ENCODE peak calls at places on chromosomes 12 and 14, in eight cellular contexts. I, Z, F, E, K, U, D and T are unnamed samples.

GRCh38 chr12:93784339-93785086 is 107.3 kb downstream of the CRADD start:
- DNase-seq in I (no peak), Z (no peak), F (peak), E (no peak), K (peak), U (peak), D (peak), T (no peak)

GRCh38 chr14:50082308-50082742 is 34.0 kb downstream of the VCPKMT start:
- DNase-seq in I (no peak), Z (no peak), F (no peak), E (no peak), K (no peak), U (no peak), D (no peak), T (no peak)

GRCh38 chr12:2413999-2414792 is 361.4 kb downstream of the CACNA1C start:
- DNase-seq in I (no peak), Z (no peak), F (no peak), E (no peak), K (no peak), U (no peak), D (no peak), T (no peak)

GRCh38 chr14:71094722-71095121 is 187.5 kb downstream of the PCNX1 start:
- DNase-seq in I (no peak), Z (no peak), F (no peak), E (no peak), K (no peak), U (no peak), D (no peak), T (no peak)

GRCh38 chr12:126914170-126914796 is 1352.7 kb upstream of the TMEM132C start:
- DNase-seq in I (no peak), Z (no peak), F (no peak), E (no peak), K (no peak), U (no peak), D (no peak), T (no peak)

GRCh38 chr14:93113678-93114067 is 2.1 kb downstream of the ITPK1 start:
- DNase-seq in I (no peak), Z (no peak), F (no peak), E (no peak), K (no peak), U (no peak), D (no peak), T (no peak)

GRCh38 chr12:39990122-39991101 is 115.5 kb downstream of the SLC2A13 start:
- DNase-seq in I (peak), Z (peak), F (peak), E (no peak), K (peak), U (peak), D (peak), T (no peak)

GRCh38 chr12:125689576-125690410 is 624.6 kb downstream of the AACS start:
- DNase-seq in I (no peak), Z (no peak), F (no peak), E (no peak), K (no peak), U (no peak), D (no peak), T (no peak)

GRCh38 chr14:93989939-93990338 is 7.2 kb upstream of the CCDC197 start:
- DNase-seq in I (no peak), Z (no peak), F (no peak), E (no peak), K (no peak), U (no peak), D (no peak), T (no peak)

GRCh38 chr12:49901986-49902385 is 1.7 kb downstream of the FAIM2 start:
- DNase-seq in I (no peak), Z (no peak), F (no peak), E (no peak), K (no peak), U (no peak), D (no peak), T (no peak)

GRCh38 chr14:75138492-75138891 is 11.6 kb upstream of the NEK9 start:
- DNase-seq in I (no peak), Z (no peak), F (no peak), E (no peak), K (no peak), U (no peak), D (no peak), T (no peak)

GRCh38 chr14:68973639-68974038 is 5.5 kb downstream of the ACTN1 start:
- DNase-seq in I (peak), Z (no peak), F (no peak), E (no peak), K (no peak), U (no peak), D (no peak), T (no peak)

GRCh38 chr14:68977137-68977740 is 1.9 kb downstream of the ACTN1 start:
- DNase-seq in I (peak), Z (no peak), F (no peak), E (no peak), K (no peak), U (no peak), D (no peak), T (no peak)

GRCh38 chr14:68976160-68977067 is 2.7 kb downstream of the ACTN1 start:
- DNase-seq in I (peak), Z (no peak), F (no peak), E (no peak), K (peak), U (no peak), D (no peak), T (no peak)

GRCh38 chr14:68974759-68975347 is 4.2 kb downstream of the ACTN1 start:
- DNase-seq in I (peak), Z (no peak), F (no peak), E (no peak), K (no peak), U (no peak), D (no peak), T (no peak)

DNA sequence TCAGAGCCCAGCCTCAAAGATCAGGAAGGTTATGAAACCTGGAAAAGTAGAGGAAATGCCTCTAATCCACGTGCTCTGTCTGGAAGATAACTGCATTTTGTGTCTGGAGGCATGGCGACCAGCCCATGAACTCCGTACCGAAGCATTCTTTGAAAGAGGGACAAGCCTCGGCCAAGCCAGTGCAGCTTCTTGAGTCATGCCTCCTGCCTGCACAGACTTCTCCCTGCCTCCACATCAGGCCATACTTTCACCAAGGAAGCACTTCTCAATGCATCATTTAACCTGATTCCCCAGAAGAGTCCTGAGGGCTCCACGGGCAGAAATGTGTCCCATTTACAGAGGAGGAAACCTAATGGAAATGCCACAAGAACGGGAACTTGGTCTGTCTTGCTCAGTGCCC is 3.4 kb downstream of the ACTN1 start:
- DNase-seq in I (peak), Z (no peak), F (no peak), E (no peak), K (peak), U (no peak), D (peak), T (no peak)
- H3K4me3 ChIP-seq in I (no peak), Z (no peak), F (no peak), E (peak), K (peak), U (no peak), D (peak), T (peak)

DNA sequence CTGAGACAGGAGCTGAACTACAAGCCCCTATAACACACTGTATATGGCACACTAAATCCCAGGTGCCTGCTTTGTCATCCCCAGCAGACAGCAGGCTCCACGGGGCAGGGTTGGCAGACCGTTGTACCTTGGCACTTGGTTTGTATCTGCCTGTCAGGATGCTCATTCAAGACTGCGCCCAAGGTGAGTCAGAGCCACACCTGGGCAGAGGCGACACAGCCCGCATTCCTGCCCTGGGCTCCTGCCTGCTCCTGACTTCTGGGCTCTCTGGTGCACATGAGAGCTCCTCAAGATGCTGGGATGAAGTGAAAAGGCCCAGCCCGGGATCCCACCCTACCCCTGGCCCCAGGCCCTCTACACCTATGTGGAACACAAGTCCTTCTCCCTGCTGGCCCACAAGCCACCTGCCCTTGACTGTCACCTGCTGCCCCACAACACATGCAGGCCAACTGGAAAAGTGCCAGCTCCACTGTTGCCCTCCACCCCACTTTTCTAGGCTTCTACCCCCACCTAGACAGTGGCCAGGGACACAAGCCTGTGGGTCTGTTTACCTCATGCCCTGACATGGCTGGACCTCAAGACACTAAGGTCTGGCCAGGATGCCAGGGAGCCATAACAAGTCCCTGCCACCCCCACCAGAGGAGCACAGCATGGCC is 30.8 kb upstream of the PNMA1 start:
- DNase-seq in I (peak), Z (peak), F (peak), E (no peak), K (no peak), U (peak), D (no peak), T (no peak)
- H3K4me3 ChIP-seq in I (no peak), Z (no peak), F (no peak), E (no peak), K (no peak), U (no peak), D (no peak), T (no peak)

GRCh38 chr12:59317598-59317997 is 278.2 kb upstream of the SLC16A7 start:
- DNase-seq in I (no peak), Z (no peak), F (no peak), E (no peak), K (no peak), U (no peak), D (no peak), T (no peak)

GRCh38 chr12:59320112-59320511 is 275.7 kb upstream of the SLC16A7 start:
- DNase-seq in I (no peak), Z (no peak), F (no peak), E (no peak), K (no peak), U (no peak), D (no peak), T (no peak)

GRCh38 chr12:59314209-59314608 is 281.6 kb upstream of the SLC16A7 start:
- DNase-seq in I (no peak), Z (no peak), F (no peak), E (no peak), K (no peak), U (no peak), D (no peak), T (no peak)

GRCh38 chr12:59318940-59319339 is 276.9 kb upstream of the SLC16A7 start:
- DNase-seq in I (no peak), Z (no peak), F (no peak), E (no peak), K (no peak), U (no peak), D (no peak), T (no peak)

DNA sequence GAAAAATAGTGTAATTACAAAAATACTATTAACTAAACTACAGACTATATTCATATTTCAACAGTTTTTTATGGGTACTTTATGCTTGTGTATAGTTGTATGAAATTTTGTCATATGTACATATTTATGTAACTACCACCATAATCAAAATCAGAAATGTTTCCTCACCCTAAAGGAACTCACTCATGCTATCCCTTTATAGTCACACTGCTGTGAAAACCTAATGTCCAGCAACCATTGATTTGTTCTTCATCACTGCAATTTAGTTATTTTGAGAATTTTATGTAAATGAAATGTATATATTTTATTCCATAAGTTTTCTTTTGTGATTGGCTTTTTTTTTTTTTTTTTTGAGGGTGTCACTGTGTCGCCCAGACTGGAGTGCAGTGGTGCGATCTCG is 278.9 kb upstream of the SLC16A7 start:
- DNase-seq in I (no peak), Z (no peak), F (no peak), E (no peak), K (no peak), U (no peak), D (no peak), T (no peak)
- H3K4me3 ChIP-seq in I (no peak), Z (no peak), F (no peak), E (no peak), K (no peak), U (no peak), D (no peak), T (no peak)

GRCh38 chr14:56138987-56139386 is 20.8 kb downstream of the PELI2 start:
- DNase-seq in I (no peak), Z (no peak), F (no peak), E (no peak), K (no peak), U (no peak), D (no peak), T (no peak)

GRCh38 chr14:56135668-56136067 is 17.5 kb downstream of the PELI2 start:
- DNase-seq in I (no peak), Z (no peak), F (no peak), E (no peak), K (no peak), U (no peak), D (no peak), T (no peak)

GRCh38 chr14:56135001-56135400 is 16.8 kb downstream of the PELI2 start:
- DNase-seq in I (peak), Z (peak), F (no peak), E (no peak), K (no peak), U (peak), D (no peak), T (no peak)

GRCh38 chr14:56136571-56137498 is 18.6 kb downstream of the PELI2 start:
- DNase-seq in I (no peak), Z (no peak), F (no peak), E (no peak), K (peak), U (no peak), D (no peak), T (no peak)

DNA sequence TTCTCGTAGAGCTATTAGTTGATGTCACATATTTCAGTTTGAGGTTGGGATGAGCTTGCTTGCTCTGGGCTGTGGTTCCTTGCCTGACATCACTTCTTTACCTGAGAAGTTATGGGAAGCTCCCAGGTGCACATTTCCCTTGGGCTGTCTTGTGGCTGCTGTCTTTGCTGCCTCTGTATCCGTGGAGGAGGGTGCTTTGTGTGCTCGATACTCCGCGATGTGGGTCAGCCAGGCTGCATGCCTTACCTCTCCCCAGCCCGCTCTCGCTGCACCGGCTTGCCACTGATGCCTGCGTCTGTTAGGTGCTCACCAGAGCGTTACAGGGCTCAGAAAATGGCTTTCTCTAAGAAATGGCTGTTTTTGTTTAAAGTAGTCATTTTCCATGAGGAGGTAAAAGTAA is 19.6 kb downstream of the PELI2 start:
- DNase-seq in I (peak), Z (no peak), F (no peak), E (no peak), K (no peak), U (no peak), D (no peak), T (no peak)
- H3K4me3 ChIP-seq in I (no peak), Z (no peak), F (no peak), E (no peak), K (no peak), U (no peak), D (no peak), T (no peak)

GRCh38 chr12:103840399-103840880 is 594 bp downstream of the NT5DC3 start:
- DNase-seq in I (peak), Z (peak), F (no peak), E (no peak), K (peak), U (no peak), D (no peak), T (peak)

GRCh38 chr12:103839893-103840292 is 1.1 kb downstream of the NT5DC3 start:
- DNase-seq in I (no peak), Z (no peak), F (no peak), E (no peak), K (no peak), U (no peak), D (no peak), T (no peak)

GRCh38 chr12:103844296-103844695 is 3.3 kb upstream of the NT5DC3 start:
- DNase-seq in I (no peak), Z (no peak), F (no peak), E (no peak), K (no peak), U (no peak), D (no peak), T (no peak)

GRCh38 chr12:103840881-103841689 is at the start of gene NT5DC3:
- DNase-seq in I (peak), Z (peak), F (peak), E (no peak), K (peak), U (peak), D (peak), T (peak)

GRCh38 chr12:103841690-103842584 is 903 bp upstream of the NT5DC3 start:
- DNase-seq in I (peak), Z (peak), F (peak), E (peak), K (peak), U (peak), D (no peak), T (no peak)
- H3K4me3 ChIP-seq in I (peak), Z (peak), F (peak), E (peak), K (peak), U (peak), D (peak), T (peak)

DNA sequence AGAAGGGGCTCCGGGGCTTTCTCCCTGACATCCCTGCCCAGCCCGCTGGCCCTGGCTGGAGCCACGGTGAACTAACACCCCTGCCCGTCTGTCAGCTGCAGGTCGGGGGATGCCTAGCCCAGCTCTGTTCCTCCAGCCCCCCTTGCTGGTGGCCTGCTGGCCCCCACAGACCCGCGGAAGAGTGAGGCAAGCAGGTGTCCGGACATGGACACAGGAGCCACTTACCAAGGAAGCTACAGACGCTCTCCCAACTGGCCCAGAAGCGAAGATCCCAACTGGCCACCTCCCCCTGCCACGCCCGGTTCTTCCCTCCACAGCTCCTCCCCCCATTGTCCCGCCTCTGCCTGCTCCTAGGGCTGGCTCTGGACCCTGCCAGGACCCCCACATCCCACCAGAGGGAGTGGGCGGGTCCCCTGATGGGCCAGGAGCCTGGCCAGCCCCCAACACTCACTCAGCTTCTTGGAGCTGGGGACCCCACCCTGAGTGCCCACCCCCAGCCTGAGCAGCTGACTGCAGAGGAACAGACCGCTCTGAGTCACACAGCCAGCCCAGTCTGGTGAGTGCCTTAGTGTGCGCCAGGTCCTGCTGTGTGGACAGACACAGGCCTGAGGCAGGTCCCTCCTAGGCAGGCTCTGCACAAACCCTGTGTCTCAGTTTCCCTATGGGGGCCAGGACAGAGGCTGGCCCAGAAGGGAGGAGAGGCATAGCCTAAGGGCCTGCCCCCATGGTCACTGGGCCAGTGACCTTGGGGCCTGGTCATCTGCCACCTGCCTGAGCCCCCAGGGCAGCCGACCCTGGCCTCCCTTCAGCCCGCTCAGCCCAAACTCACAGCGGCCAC is 7.7 kb downstream of the AHNAK2 start:
- DNase-seq in I (peak), Z (peak), F (peak), E (no peak), K (peak), U (peak), D (peak), T (no peak)
- H3K4me3 ChIP-seq in I (no peak), Z (peak), F (peak), E (peak), K (no peak), U (peak), D (peak), T (peak)

DNA sequence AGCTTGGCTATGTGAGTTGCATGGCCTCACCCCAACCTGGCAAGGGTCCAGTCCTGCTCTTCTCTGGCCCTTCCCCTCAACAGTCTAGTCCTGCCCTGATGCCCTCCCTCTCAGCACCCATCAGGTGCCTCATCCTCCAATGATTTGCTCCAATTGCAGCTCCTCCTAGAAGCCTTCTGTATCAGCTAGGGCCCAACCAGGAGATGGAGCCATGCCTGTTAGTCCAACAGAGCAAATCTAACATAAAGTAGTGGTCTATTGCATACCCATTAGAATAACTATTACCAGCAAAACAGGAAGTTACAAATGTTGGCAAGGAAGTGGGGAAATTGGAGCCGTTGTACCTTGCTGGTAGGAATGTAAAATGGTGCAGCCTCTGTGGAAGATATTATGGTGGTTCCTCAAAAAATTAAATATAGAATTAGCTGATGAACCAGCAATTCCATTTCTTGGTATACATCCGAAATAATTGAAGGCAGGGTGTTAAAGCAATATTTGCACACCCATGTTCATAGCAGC is 163.5 kb downstream of the VRK1 start:
- DNase-seq in I (no peak), Z (no peak), F (no peak), E (no peak), K (no peak), U (no peak), D (no peak), T (no peak)
- H3K4me3 ChIP-seq in I (no peak), Z (no peak), F (no peak), E (no peak), K (no peak), U (no peak), D (no peak), T (no peak)